ENCODE peak calls at places on chromosomes 7 and 10, in ten cellular contexts. C is activated gamma-delta T cell treated with Interleukin-2 at 50 U/mL for 16 hours, U is C1 segment of cervical spinal cord, I is GF-D8, E is M059J, M is ecto neural progenitor cell, L is HTR-8/SVneo, A is fibroblast of the aortic adventitia, B is H54, F is endothelial cell. D is an unnamed sample.
A peak's percentile ranks its signal among the peaks of the same experiment; 100 is the strongest.

GRCh38 chr7:158015403-158016116 is 572.1 kb downstream of the PTPRN2 start:
- DNase-seq in C (no peak), U (no peak), I (no peak), E (no peak), M (no peak), L (no peak), A (no peak), B (no peak), F (no peak), D (no peak)

GRCh38 chr10:28186887-28187578 is 115.8 kb downstream of the MPP7 start:
- DNase-seq in C (no peak), U (no peak), I (no peak), E (no peak), M (no peak), L (no peak), A (no peak), B (no peak), F (no peak), D (no peak)

GRCh38 chr10:34710391-34710751 is 104.7 kb downstream of the PARD3 start:
- DNase-seq in C (no peak), U (no peak), I (no peak), E (peak; percentile 64), M (no peak), L (peak; percentile 66), A (peak; percentile 89), B (no peak), F (no peak), D (no peak)

GRCh38 chr10:131743190-131744151 is 157.3 kb upstream of the PPP2R2D start:
- DNase-seq in C (no peak), U (no peak), I (peak; percentile 2), E (peak; percentile 34), M (peak; percentile 51), L (no peak), A (no peak), B (no peak), F (no peak), D (peak; percentile 14)

GRCh38 chr10:29248156-29248555 is 40.7 kb upstream of the LYZL1 start:
- DNase-seq in C (no peak), U (no peak), I (no peak), E (no peak), M (no peak), L (no peak), A (peak; percentile 64), B (no peak), F (no peak), D (no peak)

GRCh38 chr7:1086588-1087461 is 1.1 kb upstream of the GPER1 start:
- DNase-seq in C (peak; percentile 75), U (peak; percentile 14), I (peak; percentile 28), E (peak; percentile 68), M (peak; percentile 88), L (peak; percentile 88), A (peak; percentile 66), B (peak; percentile 97), F (peak; percentile 83), D (peak; percentile 84)

GRCh38 chr7:45132708-45133320 is 21.3 kb upstream of the TBRG4 start:
- DNase-seq in C (no peak), U (no peak), I (no peak), E (no peak), M (no peak), L (no peak), A (no peak), B (no peak), F (no peak), D (no peak)

GRCh38 chr10:34689053-34689452 is 126.0 kb downstream of the PARD3 start:
- DNase-seq in C (no peak), U (no peak), I (no peak), E (peak; percentile 49), M (no peak), L (no peak), A (peak; percentile 82), B (no peak), F (no peak), D (no peak)

GRCh38 chr10:43963793-43964425 is 315.2 kb upstream of the ZNF32 start:
- DNase-seq in C (no peak), U (no peak), I (no peak), E (no peak), M (peak; percentile 15), L (no peak), A (no peak), B (no peak), F (no peak), D (no peak)

GRCh38 chr7:889025-889390 is 12.7 kb downstream of the GET4 start:
- DNase-seq in C (no peak), U (no peak), I (no peak), E (no peak), M (no peak), L (no peak), A (no peak), B (no peak), F (no peak), D (no peak)

GRCh38 chr7:26515462-26515861 is 223.8 kb downstream of the SNX10 start:
- DNase-seq in C (no peak), U (no peak), I (no peak), E (peak; percentile 44), M (no peak), L (no peak), A (no peak), B (peak; percentile 71), F (no peak), D (peak; percentile 30)

GRCh38 chr7:139916717-139917395 is 87.8 kb downstream of the TBXAS1 start:
- DNase-seq in C (no peak), U (no peak), I (no peak), E (no peak), M (no peak), L (no peak), A (no peak), B (no peak), F (no peak), D (no peak)

GRCh38 chr10:90917968-90918318 is 2.9 kb downstream of the ANKRD1 start:
- DNase-seq in C (no peak), U (no peak), I (no peak), E (no peak), M (no peak), L (no peak), A (no peak), B (no peak), F (no peak), D (no peak)

GRCh38 chr7:107966701-107967100 is 36.3 kb downstream of the LAMB1 start:
- DNase-seq in C (no peak), U (no peak), I (no peak), E (peak; percentile 95), M (no peak), L (peak; percentile 54), A (peak; percentile 58), B (peak; percentile 55), F (no peak), D (no peak)

GRCh38 chr10:125135771-125136035 is 24.7 kb downstream of the CTBP2 start:
- DNase-seq in C (no peak), U (no peak), I (no peak), E (no peak), M (no peak), L (no peak), A (no peak), B (no peak), F (no peak), D (no peak)

GRCh38 chr7:101784275-101785127 is 32.9 kb upstream of the CUX1 start:
- DNase-seq in C (no peak), U (no peak), I (peak; percentile 52), E (no peak), M (no peak), L (no peak), A (peak; percentile 55), B (no peak), F (no peak), D (no peak)

GRCh38 chr7:133510326-133511055 is 257.6 kb downstream of the EXOC4 start:
- DNase-seq in C (no peak), U (no peak), I (no peak), E (no peak), M (no peak), L (no peak), A (peak; percentile 10), B (no peak), F (no peak), D (no peak)

GRCh38 chr7:82362129-82362528 is 81.4 kb downstream of the CACNA2D1 start:
- DNase-seq in C (no peak), U (no peak), I (no peak), E (peak; percentile 7), M (no peak), L (no peak), A (peak; percentile 77), B (no peak), F (no peak), D (no peak)

GRCh38 chr10:59047957-59048618 is 128.4 kb upstream of the PHYHIPL start:
- DNase-seq in C (no peak), U (no peak), I (no peak), E (no peak), M (no peak), L (no peak), A (no peak), B (no peak), F (no peak), D (no peak)

GRCh38 chr7:44294325-44295069 is 30.9 kb downstream of the CAMK2B start:
- DNase-seq in C (no peak), U (no peak), I (no peak), E (no peak), M (peak; percentile 42), L (no peak), A (no peak), B (no peak), F (no peak), D (no peak)

GRCh38 chr7:98133181-98133580 is 26.5 kb downstream of the LMTK2 start:
- DNase-seq in C (no peak), U (no peak), I (peak; percentile 99), E (peak; percentile 74), M (no peak), L (no peak), A (no peak), B (no peak), F (no peak), D (no peak)

GRCh38 chr10:16913266-16913665 is 96.0 kb upstream of the RSU1 start:
- DNase-seq in C (no peak), U (no peak), I (no peak), E (no peak), M (no peak), L (no peak), A (no peak), B (no peak), F (no peak), D (no peak)

GRCh38 chr10:9682812-9683211 is 1334.9 kb upstream of the CELF2 start:
- DNase-seq in C (no peak), U (no peak), I (no peak), E (no peak), M (no peak), L (no peak), A (no peak), B (no peak), F (no peak), D (no peak)

GRCh38 chr7:93117852-93118530 is at the start of gene SAMD9:
- DNase-seq in C (peak; percentile 48), U (no peak), I (peak; percentile 81), E (peak; percentile 97), M (no peak), L (peak; percentile 58), A (peak; percentile 87), B (peak; percentile 51), F (no peak), D (no peak)

GRCh38 chr7:14902589-14902963 is at the start of gene DGKB:
- DNase-seq in C (no peak), U (peak; percentile 1), I (no peak), E (peak; percentile 32), M (peak; percentile 69), L (no peak), A (peak; percentile 49), B (peak; percentile 16), F (peak; percentile 14), D (peak; percentile 43)

GRCh38 chr10:72320676-72321247 is 34.0 kb downstream of the DNAJB12 start:
- DNase-seq in C (peak; percentile 49), U (no peak), I (peak; percentile 98), E (peak; percentile 96), M (peak; percentile 73), L (peak; percentile 84), A (peak; percentile 100), B (peak; percentile 100), F (no peak), D (peak; percentile 93)

GRCh38 chr10:78362406-78363022 is 328.9 kb downstream of the RPS24 start:
- DNase-seq in C (no peak), U (no peak), I (peak; percentile 65), E (peak; percentile 74), M (no peak), L (no peak), A (no peak), B (peak; percentile 24), F (peak; percentile 40), D (no peak)

GRCh38 chr7:5395246-5395645 is 28.4 kb downstream of the TNRC18 start:
- DNase-seq in C (no peak), U (no peak), I (no peak), E (no peak), M (no peak), L (no peak), A (no peak), B (no peak), F (no peak), D (no peak)

D was measured in glutamatergic neuron.